ENCODE peak calls at places on chromosomes 11 and 22, in six cellular contexts. G is cardiac muscle cell; E is CD8-positive, alpha-beta memory T cell; H is uterus; P is gastrocnemius medialis; B is ovary. X is an unnamed sample.

GRCh38 chr22:47114813-47115517 is 352.5 kb downstream of the TBC1D22A start:
- DNase-seq in H (no peak), E (no peak), P (no peak), B (peak), G (no peak), X (no peak)

GRCh38 chr22:46484156-46484860 is 53.1 kb downstream of the CELSR1 start:
- DNase-seq in H (no peak), G (no peak), B (no peak), P (no peak), E (no peak), X (no peak)

GRCh38 chr11:29432719-29433325 is 584.0 kb downstream of the KCNA4 start:
- DNase-seq in H (no peak), G (peak), P (no peak), B (no peak), E (no peak), X (no peak)

GRCh38 chr22:38110008-38110862 is at the start of gene BAIAP2L2:
- DNase-seq in P (no peak), E (no peak), G (no peak), B (no peak), H (no peak), X (no peak)

GRCh38 chr11:102534261-102534872 is 3.8 kb upstream of the MMP7 start:
- DNase-seq in E (no peak), P (no peak), B (no peak), H (no peak), G (no peak), X (no peak)

GRCh38 chr11:70432065-70432464 is 33.7 kb downstream of the CTTN start:
- DNase-seq in B (no peak), E (no peak), G (no peak), P (no peak), H (no peak), X (no peak)

GRCh38 chr22:22110548-22111266 is 128.1 kb upstream of the TOP3B start:
- DNase-seq in P (no peak), E (no peak), H (peak), B (no peak), G (peak), X (peak)

GRCh38 chr11:68965901-68966868 is 14.6 kb downstream of the MRGPRD start:
- DNase-seq in E (no peak), G (no peak), P (no peak), B (no peak), H (peak), X (no peak)

GRCh38 chr11:109422755-109423113 is 744 bp downstream of the C11orf87 start:
- DNase-seq in P (no peak), H (no peak), G (no peak), B (no peak), E (no peak), X (no peak)

GRCh38 chr11:134145715-134146114 is 76.8 kb downstream of the JAM3 start:
- DNase-seq in H (no peak), G (no peak), E (no peak), P (no peak), B (no peak), X (no peak)

GRCh38 chr11:69611548-69612526 is 29.1 kb upstream of the CCND1 start:
- DNase-seq in B (no peak), G (no peak), H (no peak), E (no peak), P (no peak), X (no peak)

GRCh38 chr11:106853850-106854401 is 164.3 kb downstream of the GUCY1A2 start:
- DNase-seq in E (no peak), B (no peak), G (no peak), H (no peak), P (no peak), X (no peak)

GRCh38 chr11:65803797-65804492 is 17.1 kb downstream of the OVOL1 start:
- DNase-seq in B (no peak), E (no peak), G (no peak), H (no peak), P (no peak), X (no peak)

GRCh38 chr22:49599691-49600451 is 227.8 kb downstream of the BRD1 start:
- DNase-seq in B (no peak), E (no peak), P (no peak), H (no peak), G (no peak), X (no peak)

GRCh38 chr11:110755961-110756360 is 43.7 kb upstream of the ARHGAP20 start:
- DNase-seq in B (no peak), E (no peak), G (no peak), H (no peak), P (no peak), X (no peak)

GRCh38 chr11:113189909-113190667 is 124.3 kb upstream of the TTC12 start:
- DNase-seq in G (no peak), B (no peak), P (peak), H (peak), E (no peak), X (no peak)

GRCh38 chr11:128848815-128849455 is 18.2 kb downstream of the KCNJ1 start:
- DNase-seq in P (no peak), G (peak), H (no peak), B (no peak), E (peak), X (no peak)

GRCh38 chr22:24566899-24567511 is 11.2 kb downstream of the SNRPD3 start:
- DNase-seq in G (peak), E (no peak), H (no peak), B (no peak), P (no peak), X (no peak)

GRCh38 chr22:27996981-27997380 is 77.9 kb upstream of the PITPNB start:
- DNase-seq in P (no peak), H (no peak), B (no peak), G (no peak), E (no peak), X (no peak)

GRCh38 chr11:36131719-36132349 is 157.4 kb downstream of the COMMD9 start:
- DNase-seq in B (peak), H (peak), E (no peak), G (peak), P (peak), X (no peak)

GRCh38 chr11:14518820-14519219 is 1.4 kb downstream of the PSMA1 start:
- DNase-seq in G (no peak), H (no peak), P (no peak), B (no peak), E (no peak), X (no peak)

GRCh38 chr11:128879817-128880216 is 11.3 kb upstream of the KCNJ5 start:
- DNase-seq in G (no peak), E (no peak), P (no peak), B (no peak), H (no peak), X (no peak)

GRCh38 chr22:39282642-39283311 is 36.6 kb downstream of the RPL3 start:
- DNase-seq in H (no peak), B (no peak), G (no peak), E (no peak), P (no peak), X (no peak)

GRCh38 chr11:70024036-70024772 is 53.9 kb upstream of the ANO1 start:
- DNase-seq in P (no peak), G (no peak), H (no peak), E (no peak), B (no peak), X (no peak)

GRCh38 chr11:59545179-59546020 is 34.1 kb downstream of the OR4D9 start:
- DNase-seq in G (no peak), E (no peak), B (peak), P (no peak), H (no peak), X (no peak)

GRCh38 chr11:69918231-69918937 is 99.2 kb upstream of the FGF3 start:
- DNase-seq in P (no peak), E (no peak), G (no peak), H (peak), B (no peak), X (no peak)

GRCh38 chr11:76267563-76267962 is 61.3 kb upstream of the WNT11 start:
- DNase-seq in E (no peak), H (no peak), P (no peak), G (no peak), B (no peak), X (no peak)

GRCh38 chr11:86576946-86577624 is 95.3 kb downstream of the ME3 start:
- DNase-seq in G (no peak), P (no peak), B (no peak), E (no peak), H (no peak), X (no peak)

GRCh38 chr11:86579406-86579731 is 93.0 kb downstream of the ME3 start:
- DNase-seq in B (no peak), P (peak), E (no peak), G (no peak), H (no peak), X (no peak)

GRCh38 chr11:86578727-86579405 is 93.5 kb downstream of the ME3 start:
- DNase-seq in G (no peak), P (no peak), E (no peak), B (no peak), H (no peak), X (no peak)

GRCh38 chr11:86575927-86576326 is 96.5 kb downstream of the ME3 start:
- DNase-seq in B (no peak), E (no peak), G (no peak), P (no peak), H (no peak), X (no peak)

DNA sequence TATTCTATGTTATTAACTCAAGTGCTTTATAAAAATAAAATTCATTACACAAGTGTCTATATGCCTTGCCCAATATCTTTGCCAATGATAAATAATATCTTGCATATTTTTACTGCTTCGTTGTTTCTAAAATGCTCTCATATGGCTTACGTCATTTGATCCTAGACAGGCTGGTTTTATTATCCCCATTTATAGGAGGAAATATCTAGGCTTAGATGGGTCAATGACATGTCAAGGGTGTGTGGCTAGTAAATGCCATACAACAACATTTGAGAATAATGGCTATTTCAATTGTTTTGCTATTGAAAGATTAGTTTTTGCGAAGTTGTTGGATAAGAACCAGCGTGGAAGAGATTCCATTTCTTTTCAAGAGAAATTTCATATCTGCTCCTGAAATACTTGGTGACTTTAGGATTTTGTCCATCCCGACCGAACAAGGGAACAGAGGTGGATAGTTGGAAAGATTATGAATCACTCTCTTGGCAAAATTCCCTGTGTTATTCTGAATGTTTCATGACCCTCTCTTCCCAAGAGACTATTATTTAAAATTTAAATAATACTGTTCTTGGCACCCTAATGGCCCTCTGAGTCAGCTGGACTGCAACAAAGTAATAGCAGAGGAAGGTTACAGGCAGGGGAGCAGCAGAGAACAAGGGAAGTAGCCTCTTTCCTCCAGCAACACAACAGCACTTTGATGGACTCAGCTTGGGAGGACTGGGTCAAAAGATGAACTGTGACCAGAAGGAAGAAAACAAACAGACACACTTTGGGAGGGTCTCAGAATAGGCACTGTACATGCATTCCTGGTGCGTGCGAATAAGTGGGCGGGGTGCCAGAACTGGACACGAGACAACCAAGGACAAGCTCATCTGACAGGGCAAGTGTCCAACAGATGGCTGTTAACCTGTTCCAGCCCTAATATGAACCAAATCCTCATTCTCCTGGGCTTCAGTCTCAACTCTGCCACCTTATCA is 94.5 kb downstream of the ME3 start:
- DNase-seq in P (peak), H (peak), B (peak), E (no peak), G (no peak), X (peak)
- H3K27ac ChIP-seq in P (peak), H (peak), B (peak), E (no peak), G (no peak), X (no peak)

DNA sequence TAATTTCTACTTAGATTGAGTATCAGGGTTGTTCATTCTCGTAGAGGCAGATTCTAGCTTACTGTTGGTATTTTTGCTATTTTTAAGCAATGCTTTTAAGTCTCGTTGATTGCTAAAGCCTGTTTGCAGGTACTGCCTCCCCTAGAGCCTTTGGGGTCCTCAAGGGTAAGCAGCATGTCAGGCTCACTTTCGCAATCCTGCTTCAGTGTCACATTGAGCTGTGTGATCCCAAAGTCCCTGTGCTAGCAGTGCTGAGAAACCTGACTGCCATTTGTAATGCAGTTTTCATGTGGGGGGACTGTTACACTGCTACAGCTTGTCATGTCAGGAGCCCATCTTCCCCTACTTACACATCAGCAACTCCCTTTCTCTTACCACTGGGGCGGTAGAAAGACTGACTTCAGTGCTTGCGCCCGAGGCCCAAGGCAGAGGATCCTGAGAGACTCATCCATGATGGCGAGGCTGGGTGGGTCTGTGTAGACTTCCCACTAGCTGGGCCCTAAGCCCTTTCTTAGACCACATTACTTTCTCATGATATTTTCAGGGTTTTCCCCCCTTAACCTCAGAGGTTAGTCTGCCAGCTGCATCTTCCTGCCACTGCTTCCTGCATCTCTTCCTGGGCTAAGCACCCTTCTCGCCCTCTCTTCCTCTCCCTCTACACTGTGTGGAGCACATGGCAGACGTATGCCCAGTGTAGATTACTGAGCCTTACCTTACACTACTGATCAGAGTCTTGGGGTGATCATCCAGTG is 40.8 kb upstream of the ST14 start:
- DNase-seq in B (no peak), G (no peak), H (no peak), E (peak), P (no peak), X (no peak)
- H3K4me3 ChIP-seq in B (no peak), G (no peak), H (no peak), E (peak), P (no peak), X (no peak)

GRCh38 chr22:36658900-36659299 is 44.7 kb downstream of the CACNG2 start:
- DNase-seq in G (no peak), B (no peak), E (no peak), H (no peak), P (no peak), X (no peak)
- H3K27ac ChIP-seq in G (no peak), B (no peak), E (no peak), H (no peak), P (no peak), X (no peak)

DNA sequence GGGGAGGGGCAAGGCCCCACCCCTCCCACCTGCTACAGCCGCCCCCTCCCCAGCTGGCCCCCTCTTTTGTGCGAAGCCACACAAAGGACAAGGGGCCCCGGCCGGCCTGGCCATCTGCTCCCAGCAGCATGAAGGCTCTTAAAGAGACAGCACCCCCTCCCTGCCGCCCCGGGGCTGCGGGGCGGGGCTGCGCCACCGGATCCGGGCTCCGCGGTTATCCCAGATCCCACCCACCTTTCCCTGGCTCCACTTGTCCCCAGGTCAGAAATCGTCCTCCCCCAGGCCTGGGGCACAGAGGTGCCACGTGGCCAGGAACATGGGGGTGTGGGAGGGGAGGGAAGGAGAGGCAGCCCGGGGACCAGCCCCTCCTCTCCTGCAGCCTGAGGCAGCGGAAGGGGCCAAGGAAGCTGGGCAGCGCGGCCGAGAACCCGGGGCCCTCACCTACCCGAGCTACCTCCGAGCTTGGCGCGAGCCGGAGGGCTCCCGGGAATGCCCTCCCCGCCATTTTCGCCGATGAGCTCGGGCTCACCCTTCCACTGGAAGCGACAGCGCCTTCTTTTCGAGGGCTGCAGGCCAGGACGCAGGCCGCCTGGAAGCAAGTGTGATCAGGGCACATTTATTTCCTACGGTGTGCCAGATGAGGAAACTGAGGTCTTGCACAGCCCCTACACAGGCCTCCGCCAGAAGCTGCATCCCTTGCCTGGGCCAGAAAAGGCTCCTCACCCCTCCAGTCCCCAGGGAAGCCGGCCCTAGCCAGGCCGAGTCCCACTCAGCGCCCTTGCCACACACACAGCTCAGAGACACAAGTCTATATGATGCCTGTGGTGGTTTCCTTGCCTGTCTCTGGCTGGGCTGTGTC is 2.5 kb upstream of the RCOR2 start:
- DNase-seq in H (peak), G (peak), E (no peak), P (no peak), B (peak), X (no peak)
- H3K4me3 ChIP-seq in H (peak), G (peak), E (no peak), P (peak), B (no peak), X (peak)

X was measured in AG04450.